ENCODE peak calls at places on chromosomes 1 and 21, in four cellular contexts. C is amygdala, W is MV-4-11, X is aorta. U is an unnamed sample.

GRCh38 chr21:15520811-15521643 is 208.8 kb upstream of the USP25 start:
- DNase-seq in C (no peak), W (no peak), X (no peak), U (no peak)

GRCh38 chr1:53535846-53536245 is 76.6 kb downstream of the DMRTB1 start:
- DNase-seq in C (no peak), W (no peak), X (no peak), U (no peak)

GRCh38 chr1:87800006-87800405 is 471.3 kb downstream of the LMO4 start:
- DNase-seq in C (no peak), W (no peak), X (no peak), U (no peak)

GRCh38 chr1:39110325-39110851 is 84.2 kb downstream of the NDUFS5 start:
- DNase-seq in C (no peak), W (no peak), X (no peak), U (no peak)

GRCh38 chr1:223189903-223190724 is 47.1 kb upstream of the TLR5 start:
- DNase-seq in C (no peak), W (peak), X (no peak), U (no peak)

GRCh38 chr21:41207401-41208388 is 39.7 kb downstream of the BACE2 start:
- DNase-seq in C (no peak), W (no peak), X (peak), U (no peak)

GRCh38 chr1:7420706-7421105 is 350.4 kb upstream of the VAMP3 start:
- DNase-seq in C (no peak), W (no peak), X (peak), U (no peak)

GRCh38 chr21:29209696-29210095 is 79.3 kb downstream of the MAP3K7CL start:
- DNase-seq in C (no peak), W (no peak), X (no peak), U (no peak)

GRCh38 chr1:221793439-221794078 is 51.7 kb upstream of the DUSP10 start:
- DNase-seq in C (no peak), W (peak), X (no peak), U (no peak)

GRCh38 chr1:228989992-228990827 is 254.9 kb downstream of the RHOU start:
- DNase-seq in C (no peak), W (peak), X (no peak), U (peak)

GRCh38 chr1:15994590-15995351 is 9.3 kb upstream of the SRARP start:
- DNase-seq in C (no peak), W (peak), X (peak), U (no peak)

GRCh38 chr1:43379476-43379875 is 10.1 kb downstream of the MED8 start:
- DNase-seq in C (no peak), W (no peak), X (no peak), U (no peak)

GRCh38 chr1:81559662-81560350 is 240.9 kb upstream of the ADGRL2 start:
- DNase-seq in C (no peak), W (no peak), X (no peak), U (no peak)

GRCh38 chr1:108121361-108122143 is 78.6 kb downstream of the SLC25A24 start:
- DNase-seq in C (no peak), W (no peak), X (no peak), U (no peak)

GRCh38 chr21:34640858-34641257 is 25.9 kb upstream of the RCAN1 start:
- DNase-seq in C (no peak), W (no peak), X (no peak), U (no peak)

GRCh38 chr1:53919675-53920066 is 25.7 kb downstream of the DIO1 start:
- DNase-seq in C (no peak), W (no peak), X (no peak), U (no peak)

U was measured in GF-D8.